ENCODE peak calls at places on chromosomes 11 and 22, in six cellular contexts. One of them, this sample, is unnamed.

GRCh38 chr11:4539603-4540219 is 5.3 kb upstream of the OR52M1 start:
- DNase-seq in suprapubic skin: peak
- DNase-seq in HCT116: no peak
- DNase-seq in heart left ventricle: peak
- DNase-seq in body of pancreas: peak
- DNase-seq in tibial nerve: peak
- DNase-seq in this sample: peak

GRCh38 chr11:96215094-96215782 is 127.8 kb downstream of the MAML2 start:
- DNase-seq in suprapubic skin: no peak
- DNase-seq in HCT116: no peak
- DNase-seq in heart left ventricle: no peak
- DNase-seq in body of pancreas: no peak
- DNase-seq in tibial nerve: no peak
- DNase-seq in this sample: peak

GRCh38 chr11:107591446-107592236 is 694 bp downstream of the ELMOD1 start:
- DNase-seq in suprapubic skin: peak
- DNase-seq in HCT116: no peak
- DNase-seq in heart left ventricle: peak
- DNase-seq in body of pancreas: no peak
- DNase-seq in tibial nerve: no peak
- DNase-seq in this sample: no peak

GRCh38 chr11:112756166-112756565 is 205.1 kb upstream of the NCAM1 start:
- DNase-seq in suprapubic skin: no peak
- DNase-seq in HCT116: no peak
- DNase-seq in heart left ventricle: no peak
- DNase-seq in body of pancreas: no peak
- DNase-seq in tibial nerve: no peak
- DNase-seq in this sample: no peak

GRCh38 chr22:46589871-46590271 is 30.3 kb upstream of the GRAMD4 start:
- DNase-seq in suprapubic skin: no peak
- DNase-seq in HCT116: no peak
- DNase-seq in heart left ventricle: no peak
- DNase-seq in body of pancreas: no peak
- DNase-seq in tibial nerve: no peak
- DNase-seq in this sample: no peak

GRCh38 chr22:44188986-44189630 is 8.4 kb downstream of the PARVG start:
- DNase-seq in suprapubic skin: no peak
- DNase-seq in HCT116: no peak
- DNase-seq in heart left ventricle: no peak
- DNase-seq in body of pancreas: no peak
- DNase-seq in tibial nerve: no peak
- DNase-seq in this sample: no peak

GRCh38 chr11:73152861-73153483 is 10.9 kb upstream of the FCHSD2 start:
- DNase-seq in suprapubic skin: no peak
- DNase-seq in HCT116: no peak
- DNase-seq in heart left ventricle: no peak
- DNase-seq in body of pancreas: no peak
- DNase-seq in tibial nerve: no peak
- DNase-seq in this sample: peak

GRCh38 chr11:27971256-27971655 is 136.7 kb downstream of the KIF18A start:
- DNase-seq in suprapubic skin: no peak
- DNase-seq in HCT116: no peak
- DNase-seq in heart left ventricle: no peak
- DNase-seq in body of pancreas: no peak
- DNase-seq in tibial nerve: no peak
- DNase-seq in this sample: no peak

GRCh38 chr22:48577014-48577690 is 1250.5 kb downstream of the BRD1 start:
- DNase-seq in suprapubic skin: no peak
- DNase-seq in HCT116: no peak
- DNase-seq in heart left ventricle: no peak
- DNase-seq in body of pancreas: no peak
- DNase-seq in tibial nerve: no peak
- DNase-seq in this sample: no peak

GRCh38 chr11:16217631-16218030 is 138.7 kb downstream of the SOX6 start:
- DNase-seq in suprapubic skin: no peak
- DNase-seq in HCT116: no peak
- DNase-seq in heart left ventricle: no peak
- DNase-seq in body of pancreas: no peak
- DNase-seq in tibial nerve: no peak
- DNase-seq in this sample: no peak

GRCh38 chr11:68038718-68039525 is at the start of gene TCIRG1:
- DNase-seq in suprapubic skin: peak
- DNase-seq in HCT116: peak
- DNase-seq in heart left ventricle: peak
- DNase-seq in body of pancreas: peak
- DNase-seq in tibial nerve: peak
- DNase-seq in this sample: peak

GRCh38 chr11:66008468-66009101 is 3.2 kb upstream of the CST6 start:
- DNase-seq in suprapubic skin: no peak
- DNase-seq in HCT116: no peak
- DNase-seq in heart left ventricle: no peak
- DNase-seq in body of pancreas: no peak
- DNase-seq in tibial nerve: no peak
- DNase-seq in this sample: no peak

GRCh38 chr11:28269621-28270020 is 161.4 kb downstream of the METTL15 start:
- DNase-seq in suprapubic skin: no peak
- DNase-seq in HCT116: no peak
- DNase-seq in heart left ventricle: no peak
- DNase-seq in body of pancreas: no peak
- DNase-seq in tibial nerve: no peak
- DNase-seq in this sample: no peak

GRCh38 chr11:96204721-96205459 is 138.1 kb downstream of the MAML2 start:
- DNase-seq in suprapubic skin: no peak
- DNase-seq in HCT116: no peak
- DNase-seq in heart left ventricle: no peak
- DNase-seq in body of pancreas: no peak
- DNase-seq in tibial nerve: no peak
- DNase-seq in this sample: no peak

GRCh38 chr22:36325163-36326031 is 62.4 kb downstream of the MYH9 start:
- DNase-seq in suprapubic skin: no peak
- DNase-seq in HCT116: no peak
- DNase-seq in heart left ventricle: peak
- DNase-seq in body of pancreas: peak
- DNase-seq in tibial nerve: peak
- DNase-seq in this sample: peak

GRCh38 chr11:115886111-115886733 is 382.0 kb upstream of the CADM1 start:
- DNase-seq in suprapubic skin: no peak
- DNase-seq in HCT116: no peak
- DNase-seq in heart left ventricle: no peak
- DNase-seq in body of pancreas: no peak
- DNase-seq in tibial nerve: no peak
- DNase-seq in this sample: no peak

GRCh38 chr11:65793144-65793581 is 6.3 kb downstream of the OVOL1 start:
- DNase-seq in suprapubic skin: peak
- DNase-seq in HCT116: no peak
- DNase-seq in heart left ventricle: no peak
- DNase-seq in body of pancreas: peak
- DNase-seq in tibial nerve: no peak
- DNase-seq in this sample: peak

GRCh38 chr22:29587938-29588699 is 7.2 kb upstream of the NIPSNAP1 start:
- DNase-seq in suprapubic skin: no peak
- DNase-seq in HCT116: no peak
- DNase-seq in heart left ventricle: no peak
- DNase-seq in body of pancreas: no peak
- DNase-seq in tibial nerve: no peak
- DNase-seq in this sample: no peak

GRCh38 chr22:28023036-28023435 is 104.0 kb upstream of the PITPNB start:
- DNase-seq in suprapubic skin: peak
- DNase-seq in HCT116: no peak
- DNase-seq in heart left ventricle: peak
- DNase-seq in body of pancreas: no peak
- DNase-seq in tibial nerve: no peak
- DNase-seq in this sample: no peak

GRCh38 chr22:20009018-20009482 is 7.6 kb downstream of the ARVCF start:
- DNase-seq in suprapubic skin: peak
- DNase-seq in HCT116: no peak
- DNase-seq in heart left ventricle: no peak
- DNase-seq in body of pancreas: no peak
- DNase-seq in tibial nerve: no peak
- DNase-seq in this sample: no peak

GRCh38 chr11:35629914-35630313 is 11.7 kb downstream of the FJX1 start:
- DNase-seq in suprapubic skin: no peak
- DNase-seq in HCT116: peak
- DNase-seq in heart left ventricle: no peak
- DNase-seq in body of pancreas: peak
- DNase-seq in tibial nerve: no peak
- DNase-seq in this sample: no peak

GRCh38 chr11:58505849-58506248 is 2.1 kb downstream of the OR5B21 start:
- DNase-seq in suprapubic skin: no peak
- DNase-seq in HCT116: no peak
- DNase-seq in heart left ventricle: no peak
- DNase-seq in body of pancreas: no peak
- DNase-seq in tibial nerve: no peak
- DNase-seq in this sample: no peak

GRCh38 chr11:101600948-101601347 is 17.1 kb upstream of the TRPC6 start:
- DNase-seq in suprapubic skin: no peak
- DNase-seq in HCT116: no peak
- DNase-seq in heart left ventricle: no peak
- DNase-seq in body of pancreas: no peak
- DNase-seq in tibial nerve: no peak
- DNase-seq in this sample: no peak

DNA sequence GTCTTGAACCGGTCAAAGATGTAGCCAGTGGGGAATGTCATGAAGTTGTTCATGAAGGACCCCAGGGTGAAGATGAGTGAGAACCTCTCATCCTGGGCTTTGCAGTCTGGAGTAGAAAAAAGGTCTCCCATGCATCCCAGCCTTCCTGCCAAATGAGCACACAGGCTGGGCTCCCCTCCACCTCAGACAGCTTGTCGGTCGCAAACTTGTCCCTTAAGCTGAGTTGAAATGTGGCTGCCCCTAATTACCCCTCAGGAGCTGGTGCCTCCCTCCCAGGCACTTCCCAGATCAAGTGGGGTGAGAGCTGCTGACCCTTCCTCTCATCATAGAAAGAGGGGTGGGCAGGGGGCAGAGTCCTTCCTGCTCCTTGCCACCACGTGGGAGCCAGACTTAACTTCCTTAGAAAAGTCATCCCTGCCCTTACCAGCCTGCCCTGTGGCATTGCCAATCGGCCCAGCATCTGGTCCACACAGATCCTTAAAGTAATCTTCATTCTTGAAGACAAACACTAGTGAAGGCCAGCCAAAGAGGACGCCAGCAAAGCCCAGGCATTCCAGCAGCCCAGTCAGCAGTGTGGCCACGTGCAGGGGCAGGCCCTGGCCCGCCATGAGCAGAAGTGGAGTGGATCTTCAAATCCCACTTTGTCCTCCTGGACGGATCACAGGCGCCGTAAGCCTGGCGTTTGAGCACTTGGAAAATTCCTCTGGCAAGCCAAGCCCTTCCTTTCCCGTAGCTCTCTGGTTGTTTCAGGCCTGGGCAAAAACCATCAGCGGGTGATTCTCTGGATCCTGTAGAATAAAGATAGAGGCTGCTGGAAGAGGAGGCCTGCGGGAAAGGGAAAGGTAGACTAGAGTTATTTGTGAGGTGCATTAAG is 1.1 kb downstream of the SLC43A3 start:
- DNase-seq in suprapubic skin: peak
- DNase-seq in HCT116: no peak
- DNase-seq in heart left ventricle: peak
- DNase-seq in body of pancreas: peak
- DNase-seq in tibial nerve: peak
- DNase-seq in this sample: peak
- TF ChIP-seq POLR2A in suprapubic skin: no peak
- TF ChIP-seq POLR2A in HCT116: no peak
- TF ChIP-seq POLR2A in heart left ventricle: no peak
- TF ChIP-seq POLR2A in body of pancreas: no peak
- TF ChIP-seq POLR2A in tibial nerve: no peak
- TF ChIP-seq POLR2A in this sample: no peak

GRCh38 chr11:61497876-61498275 is 10.7 kb upstream of the LRRC10B start:
- DNase-seq in suprapubic skin: no peak
- DNase-seq in HCT116: no peak
- DNase-seq in heart left ventricle: no peak
- DNase-seq in body of pancreas: no peak
- DNase-seq in tibial nerve: no peak
- DNase-seq in this sample: no peak

GRCh38 chr11:61497473-61497872 is 11.1 kb upstream of the LRRC10B start:
- DNase-seq in suprapubic skin: no peak
- DNase-seq in HCT116: no peak
- DNase-seq in heart left ventricle: no peak
- DNase-seq in body of pancreas: no peak
- DNase-seq in tibial nerve: no peak
- DNase-seq in this sample: no peak

GRCh38 chr11:61496602-61497400 is 11.7 kb upstream of the LRRC10B start:
- DNase-seq in suprapubic skin: no peak
- DNase-seq in HCT116: no peak
- DNase-seq in heart left ventricle: no peak
- DNase-seq in body of pancreas: no peak
- DNase-seq in tibial nerve: no peak
- DNase-seq in this sample: no peak

GRCh38 chr11:61499816-61500491 is 8.6 kb upstream of the LRRC10B start:
- DNase-seq in suprapubic skin: no peak
- DNase-seq in HCT116: no peak
- DNase-seq in heart left ventricle: no peak
- DNase-seq in body of pancreas: no peak
- DNase-seq in tibial nerve: no peak
- DNase-seq in this sample: no peak

GRCh38 chr11:61498767-61499341 is 9.7 kb upstream of the LRRC10B start:
- DNase-seq in suprapubic skin: no peak
- DNase-seq in HCT116: no peak
- DNase-seq in heart left ventricle: no peak
- DNase-seq in body of pancreas: no peak
- DNase-seq in tibial nerve: no peak
- DNase-seq in this sample: no peak
- TF ChIP-seq POLR2A in suprapubic skin: no peak
- TF ChIP-seq POLR2A in HCT116: no peak
- TF ChIP-seq POLR2A in heart left ventricle: no peak
- TF ChIP-seq POLR2A in body of pancreas: no peak
- TF ChIP-seq POLR2A in tibial nerve: no peak
- TF ChIP-seq POLR2A in this sample: no peak

GRCh38 chr22:18078329-18079041 is 695 bp downstream of the PEX26 start:
- DNase-seq in suprapubic skin: no peak
- DNase-seq in HCT116: no peak
- DNase-seq in heart left ventricle: no peak
- DNase-seq in body of pancreas: peak
- DNase-seq in tibial nerve: no peak
- DNase-seq in this sample: peak
- TF ChIP-seq POLR2A in suprapubic skin: no peak
- TF ChIP-seq POLR2A in HCT116: no peak
- TF ChIP-seq POLR2A in heart left ventricle: no peak
- TF ChIP-seq POLR2A in body of pancreas: no peak
- TF ChIP-seq POLR2A in tibial nerve: no peak
- TF ChIP-seq POLR2A in this sample: peak

GRCh38 chr11:94132152-94132558 is 3.5 kb downstream of the PANX1 start:
- DNase-seq in suprapubic skin: no peak
- DNase-seq in HCT116: no peak
- DNase-seq in heart left ventricle: no peak
- DNase-seq in body of pancreas: no peak
- DNase-seq in tibial nerve: no peak
- DNase-seq in this sample: peak

GRCh38 chr11:94132823-94133408 is 4.3 kb downstream of the PANX1 start:
- DNase-seq in suprapubic skin: no peak
- DNase-seq in HCT116: no peak
- DNase-seq in heart left ventricle: no peak
- DNase-seq in body of pancreas: no peak
- DNase-seq in tibial nerve: no peak
- DNase-seq in this sample: no peak

GRCh38 chr11:94131363-94132115 is 2.9 kb downstream of the PANX1 start:
- DNase-seq in suprapubic skin: no peak
- DNase-seq in HCT116: no peak
- DNase-seq in heart left ventricle: peak
- DNase-seq in body of pancreas: no peak
- DNase-seq in tibial nerve: peak
- DNase-seq in this sample: no peak

GRCh38 chr11:94133752-94134151 is 5.1 kb downstream of the PANX1 start:
- DNase-seq in suprapubic skin: no peak
- DNase-seq in HCT116: no peak
- DNase-seq in heart left ventricle: no peak
- DNase-seq in body of pancreas: no peak
- DNase-seq in tibial nerve: no peak
- DNase-seq in this sample: no peak

GRCh38 chr11:94134651-94135512 is 6.2 kb downstream of the PANX1 start:
- DNase-seq in suprapubic skin: no peak
- DNase-seq in HCT116: no peak
- DNase-seq in heart left ventricle: peak
- DNase-seq in body of pancreas: peak
- DNase-seq in tibial nerve: peak
- DNase-seq in this sample: peak
- TF ChIP-seq POLR2A in suprapubic skin: no peak
- TF ChIP-seq POLR2A in HCT116: no peak
- TF ChIP-seq POLR2A in heart left ventricle: no peak
- TF ChIP-seq POLR2A in body of pancreas: no peak
- TF ChIP-seq POLR2A in tibial nerve: no peak
- TF ChIP-seq POLR2A in this sample: no peak